ENCODE peak calls at places on chromosomes 13 and 19, in four cellular contexts. H, L, G and X are unnamed samples. For H3K4me1, the result is how much of the 10 kb centered on the place peaks cover.

GRCh38 chr13:94192576-94192975 is 286.9 kb downstream of the DCT start:
- DNase-seq in H (no peak), L (no peak), G (no peak), X (no peak)

GRCh38 chr13:32530841-32531253 is 7.7 kb downstream of the N4BP2L2 start:
- DNase-seq in H (no peak), L (no peak), G (no peak), X (no peak)

GRCh38 chr13:90951663-90952062 is 395.8 kb upstream of the MIR17HG start:
- DNase-seq in H (no peak), L (no peak), G (no peak), X (no peak)

GRCh38 chr19:42051166-42052115 is 18.6 kb downstream of the GRIK5 start:
- DNase-seq in H (no peak), L (peak), G (no peak), X (no peak)

GRCh38 chr13:112248406-112248760 is 127.8 kb upstream of the SPACA7 start:
- DNase-seq in H (peak), L (no peak), G (no peak), X (no peak)

GRCh38 chr13:106617561-106617960 is 49.6 kb upstream of the ARGLU1 start:
- DNase-seq in H (no peak), L (no peak), G (no peak), X (no peak)

GRCh38 chr13:112903606-112904195 is 65.3 kb upstream of the MCF2L start:
- DNase-seq in H (no peak), L (peak), G (no peak), X (no peak)

GRCh38 chr19:49513746-49514118 is 1.3 kb downstream of the FCGRT start:
- DNase-seq in H (no peak), L (peak), G (no peak), X (no peak)

GRCh38 chr19:1818549-1819195 is 6.6 kb upstream of the ATP8B3 start:
- DNase-seq in H (no peak), L (peak), G (no peak), X (no peak)

GRCh38 chr13:29925457-29925856 is 75.0 kb upstream of the UBL3 start:
- DNase-seq in H (peak), L (no peak), G (peak), X (peak)

GRCh38 chr13:96052655-96053002 is 572 bp downstream of the UGGT2 start:
- DNase-seq in H (no peak), L (no peak), G (no peak), X (no peak)

GRCh38 chr13:71912524-71912923 is 45.5 kb upstream of the DACH1 start:
- DNase-seq in H (no peak), L (no peak), G (no peak), X (no peak)

GRCh38 chr13:110150384-110151091 is 156.4 kb downstream of the COL4A1 start:
- DNase-seq in H (no peak), L (no peak), G (no peak), X (no peak)

GRCh38 chr19:11849264-11849615 is 714 bp downstream of the ZNF439 start:
- DNase-seq in H (no peak), L (no peak), G (no peak), X (no peak)

GRCh38 chr13:100069278-100069677 is 19.6 kb upstream of the PCCA start:
- DNase-seq in H (no peak), L (no peak), G (no peak), X (no peak)

GRCh38 chr13:102191951-102192461 is 209.8 kb downstream of the FGF14 start:
- DNase-seq in H (no peak), L (no peak), G (no peak), X (no peak)

GRCh38 chr19:35155441-35155840 is 906 bp downstream of the FXYD5 start:
- DNase-seq in H (no peak), L (no peak), G (no peak), X (no peak)

GRCh38 chr13:89751537-89751936 is 1596.0 kb upstream of the MIR17HG start:
- DNase-seq in H (no peak), L (no peak), G (no peak), X (no peak)

GRCh38 chr19:56840452-56841193 is at the start of the genes PEG3 and ZIM2:
- DNase-seq in H (no peak), L (peak), G (peak), X (peak)

GRCh38 chr13:40993119-40993518 is 26.0 kb downstream of the ELF1 start:
- DNase-seq in H (no peak), L (no peak), G (no peak), X (peak)

GRCh38 chr13:40995997-40996396 is 23.1 kb downstream of the ELF1 start:
- DNase-seq in H (no peak), L (no peak), G (no peak), X (no peak)

GRCh38 chr13:40994581-40995230 is 24.4 kb downstream of the ELF1 start:
- DNase-seq in H (no peak), L (no peak), G (no peak), X (no peak)

GRCh38 chr13:40992678-40993077 is 26.4 kb downstream of the ELF1 start:
- DNase-seq in H (no peak), L (no peak), G (no peak), X (no peak)

DNA sequence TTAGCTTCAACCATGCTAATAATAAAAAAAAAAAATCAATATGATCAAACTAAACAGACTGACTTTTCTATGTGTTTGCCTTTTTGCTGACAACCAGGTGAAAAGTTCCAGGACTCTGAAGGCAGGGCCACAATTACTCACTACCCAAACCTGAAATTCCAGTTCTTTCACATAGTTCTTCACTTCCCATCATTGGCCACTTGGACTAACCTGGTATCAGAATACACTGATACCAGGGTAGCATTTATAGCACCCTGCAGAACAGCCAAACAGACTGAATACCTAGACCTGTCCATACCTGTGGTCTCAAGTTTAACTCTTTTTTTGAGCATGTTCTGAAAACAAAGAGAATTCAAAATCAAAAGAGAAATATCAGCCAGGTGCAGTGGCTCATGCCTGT is 25.1 kb downstream of the ELF1 start:
- DNase-seq in H (peak), L (no peak), G (no peak), X (peak)
- TF ChIP-seq CTCF in H (no peak), L (no peak), G (no peak), X (no peak)

DNA sequence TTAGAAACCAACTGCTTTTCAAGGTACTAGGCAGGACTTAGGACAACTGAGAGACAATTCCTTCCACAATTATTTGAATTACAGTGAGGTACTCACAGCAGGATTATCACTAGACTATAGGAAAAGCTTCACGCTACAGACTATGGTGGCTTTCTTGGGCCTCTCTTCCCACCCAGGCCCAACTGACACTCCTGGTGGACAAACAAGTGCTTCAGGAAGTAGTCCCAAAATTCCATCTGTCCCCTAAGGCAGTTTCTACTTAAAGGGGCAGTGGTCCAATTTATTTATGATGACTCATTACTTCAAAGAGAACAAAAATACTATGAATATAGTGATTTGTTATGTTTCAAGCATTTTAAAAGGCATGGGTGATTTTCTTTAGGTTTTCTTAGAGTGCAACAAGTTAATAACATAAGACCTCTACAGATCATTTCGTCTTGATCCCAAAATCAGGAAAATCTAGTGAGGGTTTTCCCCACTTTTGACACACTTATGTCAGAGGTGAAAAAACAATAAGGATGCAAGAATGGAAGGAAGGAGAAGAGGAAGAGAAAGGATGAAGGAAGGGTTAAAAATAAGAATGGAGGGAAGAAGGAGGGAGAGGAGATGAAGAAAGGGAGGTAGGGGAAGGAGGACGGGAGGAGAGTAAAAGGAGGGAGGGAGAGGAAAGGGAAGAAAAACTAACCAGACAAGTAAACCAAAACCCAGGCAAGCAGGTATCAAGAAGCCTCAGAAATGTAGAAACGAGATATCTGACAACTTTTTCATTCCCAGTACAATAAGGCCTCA is 100.7 kb downstream of the SERP2 start:
- DNase-seq in H (no peak), L (no peak), G (no peak), X (no peak)
- H3K4me1 ChIP-seq in H (under half), L (under half), G (under half), X (under half)

DNA sequence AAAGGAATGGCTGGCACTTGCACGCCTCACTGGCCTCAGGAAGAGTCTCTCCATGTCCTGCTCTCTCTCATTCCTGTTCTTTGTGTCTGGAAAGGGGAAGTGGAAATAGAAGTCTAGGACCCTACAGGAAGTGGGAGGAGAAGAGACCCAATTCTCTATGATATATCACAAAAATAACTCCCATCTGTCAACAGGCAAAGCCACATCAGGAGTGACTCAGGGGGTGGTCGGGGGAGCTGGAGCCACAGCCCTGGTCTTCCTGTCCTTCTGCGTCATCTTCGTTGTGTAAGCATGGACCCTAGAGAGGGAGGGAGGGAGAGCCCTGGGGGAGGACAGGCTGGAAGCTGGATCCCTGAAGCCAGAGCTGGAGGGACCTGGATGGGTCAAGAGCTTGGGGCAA is 3.0 kb downstream of the SIGLEC9 start:
- DNase-seq in H (no peak), L (no peak), G (no peak), X (no peak)
- TF ChIP-seq CTCF in H (no peak), L (no peak), G (no peak), X (no peak)

GRCh38 chr19:18502236-18502632 is 19.6 kb downstream of the ELL start:
- DNase-seq in H (no peak), L (no peak), G (no peak), X (no peak)
- H3K4me1 ChIP-seq in H (half or more), L (under half), G (half or more), X (half or more)

GRCh38 chr19:16025108-16026101 is 50.9 kb upstream of the TPM4 start:
- DNase-seq in H (no peak), L (no peak), G (no peak), X (no peak)
- TF ChIP-seq CTCF in H (peak), L (peak), G (peak), X (no peak)

GRCh38 chr19:48396010-48396870 is 2.8 kb downstream of the GRIN2D start:
- DNase-seq in H (no peak), L (no peak), G (no peak), X (no peak)
- H3K4me1 ChIP-seq in H (under half), L (under half), G (under half), X (under half)

DNA sequence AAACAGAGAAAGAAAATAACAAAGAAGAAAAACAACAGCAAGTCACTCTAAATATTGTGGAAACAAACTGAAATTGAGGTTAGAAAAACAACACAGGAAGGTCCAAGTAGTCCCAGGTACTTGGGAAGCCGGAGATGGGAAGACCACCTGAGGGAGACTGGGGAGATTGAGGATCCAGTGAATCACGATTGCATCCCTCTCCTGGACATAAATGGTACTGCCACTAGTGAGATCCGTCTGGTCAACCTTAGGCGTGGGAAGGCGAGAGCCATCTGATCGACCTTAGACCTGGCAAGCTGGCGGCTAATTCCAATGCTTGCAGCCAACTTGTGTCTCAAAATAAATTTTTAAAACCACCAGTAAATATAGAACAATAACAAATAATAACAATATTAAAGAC is 81.9 kb downstream of the ZNF726 start:
- DNase-seq in H (no peak), L (no peak), G (no peak), X (no peak)
- TF ChIP-seq CTCF in H (no peak), L (peak), G (peak), X (no peak)

GRCh38 chr13:48559638-48560320 is 26.9 kb upstream of the RCBTB2 start:
- DNase-seq in H (no peak), L (no peak), G (no peak), X (no peak)
- H3K4me1 ChIP-seq in H (under half), L (under half), G (under half), X (under half)